ENCODE peak calls at places on chromosomes 11 and 22, in nine cellular contexts. One of them, this sample, is unnamed.

GRCh38 chr11:12544986-12545775 is 129.0 kb upstream of the TEAD1 start:
- DNase-seq in HepG2: no peak
- DNase-seq in cardiac muscle cell: no peak
- DNase-seq in left lung: no peak
- DNase-seq in lower leg skin: no peak
- DNase-seq in fibroblast of mammary gland: peak; percentile 70
- DNase-seq in Peyer's patch: no peak
- DNase-seq in psoas muscle: no peak
- DNase-seq in mammary epithelial cell: peak; percentile 42
- DNase-seq in this sample: no peak

GRCh38 chr11:76793834-76794291 is 10.7 kb downstream of the TSKU start:
- DNase-seq in lower leg skin: no peak
- DNase-seq in HepG2: no peak
- DNase-seq in mammary epithelial cell: no peak
- DNase-seq in Peyer's patch: no peak
- DNase-seq in fibroblast of mammary gland: no peak
- DNase-seq in cardiac muscle cell: no peak
- DNase-seq in left lung: no peak
- DNase-seq in psoas muscle: no peak
- DNase-seq in this sample: no peak

GRCh38 chr11:100753562-100753961 is 66.5 kb downstream of the ARHGAP42 start:
- DNase-seq in psoas muscle: no peak
- DNase-seq in cardiac muscle cell: peak; percentile 31
- DNase-seq in lower leg skin: no peak
- DNase-seq in left lung: no peak
- DNase-seq in mammary epithelial cell: no peak
- DNase-seq in Peyer's patch: no peak
- DNase-seq in fibroblast of mammary gland: no peak
- DNase-seq in HepG2: no peak
- DNase-seq in this sample: no peak

GRCh38 chr11:35619030-35619753 is 932 bp downstream of the FJX1 start:
- DNase-seq in lower leg skin: no peak
- DNase-seq in fibroblast of mammary gland: peak; percentile 37
- DNase-seq in psoas muscle: peak; percentile 53
- DNase-seq in HepG2: no peak
- DNase-seq in Peyer's patch: no peak
- DNase-seq in cardiac muscle cell: no peak
- DNase-seq in left lung: peak; percentile 80
- DNase-seq in mammary epithelial cell: peak; percentile 71
- DNase-seq in this sample: no peak

GRCh38 chr11:70603064-70603755 is 204.9 kb downstream of the CTTN start:
- DNase-seq in fibroblast of mammary gland: no peak
- DNase-seq in left lung: no peak
- DNase-seq in cardiac muscle cell: no peak
- DNase-seq in Peyer's patch: no peak
- DNase-seq in lower leg skin: no peak
- DNase-seq in HepG2: no peak
- DNase-seq in psoas muscle: no peak
- DNase-seq in mammary epithelial cell: peak; percentile 17
- DNase-seq in this sample: no peak

GRCh38 chr11:10674991-10675440 is 18.5 kb downstream of the IRAG1 start:
- DNase-seq in HepG2: no peak
- DNase-seq in lower leg skin: peak; percentile 49
- DNase-seq in Peyer's patch: no peak
- DNase-seq in fibroblast of mammary gland: no peak
- DNase-seq in left lung: no peak
- DNase-seq in mammary epithelial cell: no peak
- DNase-seq in cardiac muscle cell: no peak
- DNase-seq in psoas muscle: peak; percentile 70
- DNase-seq in this sample: no peak

GRCh38 chr11:48341466-48341865 is 16.7 kb downstream of the OR4C3 start:
- DNase-seq in Peyer's patch: no peak
- DNase-seq in fibroblast of mammary gland: no peak
- DNase-seq in left lung: no peak
- DNase-seq in HepG2: no peak
- DNase-seq in cardiac muscle cell: no peak
- DNase-seq in mammary epithelial cell: no peak
- DNase-seq in lower leg skin: no peak
- DNase-seq in psoas muscle: no peak
- DNase-seq in this sample: no peak

GRCh38 chr11:206516-207212 is 535 bp downstream of the BET1L start:
- DNase-seq in HepG2: no peak
- DNase-seq in mammary epithelial cell: peak; percentile 15
- DNase-seq in lower leg skin: peak; percentile 19
- DNase-seq in Peyer's patch: peak; percentile 23
- DNase-seq in left lung: no peak
- DNase-seq in cardiac muscle cell: peak; percentile 37
- DNase-seq in psoas muscle: no peak
- DNase-seq in fibroblast of mammary gland: peak; percentile 16
- DNase-seq in this sample: no peak

GRCh38 chr11:69440876-69441275 is 40.6 kb upstream of the LINC01488 start:
- DNase-seq in left lung: no peak
- DNase-seq in fibroblast of mammary gland: no peak
- DNase-seq in psoas muscle: no peak
- DNase-seq in mammary epithelial cell: no peak
- DNase-seq in Peyer's patch: no peak
- DNase-seq in HepG2: no peak
- DNase-seq in cardiac muscle cell: no peak
- DNase-seq in lower leg skin: no peak
- DNase-seq in this sample: no peak

GRCh38 chr11:69442807-69443137 is 38.7 kb upstream of the LINC01488 start:
- DNase-seq in fibroblast of mammary gland: peak; percentile 48
- DNase-seq in lower leg skin: no peak
- DNase-seq in cardiac muscle cell: no peak
- DNase-seq in left lung: no peak
- DNase-seq in mammary epithelial cell: no peak
- DNase-seq in psoas muscle: no peak
- DNase-seq in Peyer's patch: peak; percentile 17
- DNase-seq in HepG2: peak; percentile 80
- DNase-seq in this sample: no peak

GRCh38 chr11:69443138-69443967 is 38.1 kb upstream of the LINC01488 start:
- DNase-seq in left lung: peak; percentile 94
- DNase-seq in psoas muscle: peak; percentile 91
- DNase-seq in fibroblast of mammary gland: peak; percentile 91
- DNase-seq in mammary epithelial cell: peak; percentile 87
- DNase-seq in cardiac muscle cell: peak; percentile 95
- DNase-seq in Peyer's patch: peak; percentile 78
- DNase-seq in lower leg skin: peak; percentile 85
- DNase-seq in HepG2: no peak
- DNase-seq in this sample: peak; percentile 59

GRCh38 chr11:69443968-69444364 is 37.5 kb upstream of the LINC01488 start:
- DNase-seq in cardiac muscle cell: no peak
- DNase-seq in mammary epithelial cell: no peak
- DNase-seq in HepG2: no peak
- DNase-seq in fibroblast of mammary gland: peak; percentile 62
- DNase-seq in Peyer's patch: no peak
- DNase-seq in psoas muscle: no peak
- DNase-seq in lower leg skin: no peak
- DNase-seq in left lung: no peak
- DNase-seq in this sample: no peak

GRCh38 chr11:69442012-69442806 is 39.3 kb upstream of the LINC01488 start:
- DNase-seq in left lung: no peak
- DNase-seq in HepG2: no peak
- DNase-seq in psoas muscle: no peak
- DNase-seq in lower leg skin: no peak
- DNase-seq in cardiac muscle cell: no peak
- DNase-seq in fibroblast of mammary gland: peak; percentile 10
- DNase-seq in Peyer's patch: no peak
- DNase-seq in mammary epithelial cell: peak; percentile 90
- DNase-seq in this sample: no peak
- TF ChIP-seq CTCF in left lung: no peak
- TF ChIP-seq CTCF in HepG2: no peak
- TF ChIP-seq CTCF in psoas muscle: no peak
- TF ChIP-seq CTCF in lower leg skin: no peak
- TF ChIP-seq CTCF in cardiac muscle cell: no peak
- TF ChIP-seq CTCF in fibroblast of mammary gland: peak; percentile 7
- TF ChIP-seq CTCF in Peyer's patch: no peak
- TF ChIP-seq CTCF in mammary epithelial cell: peak; percentile 24
- TF ChIP-seq CTCF in this sample: no peak

DNA sequence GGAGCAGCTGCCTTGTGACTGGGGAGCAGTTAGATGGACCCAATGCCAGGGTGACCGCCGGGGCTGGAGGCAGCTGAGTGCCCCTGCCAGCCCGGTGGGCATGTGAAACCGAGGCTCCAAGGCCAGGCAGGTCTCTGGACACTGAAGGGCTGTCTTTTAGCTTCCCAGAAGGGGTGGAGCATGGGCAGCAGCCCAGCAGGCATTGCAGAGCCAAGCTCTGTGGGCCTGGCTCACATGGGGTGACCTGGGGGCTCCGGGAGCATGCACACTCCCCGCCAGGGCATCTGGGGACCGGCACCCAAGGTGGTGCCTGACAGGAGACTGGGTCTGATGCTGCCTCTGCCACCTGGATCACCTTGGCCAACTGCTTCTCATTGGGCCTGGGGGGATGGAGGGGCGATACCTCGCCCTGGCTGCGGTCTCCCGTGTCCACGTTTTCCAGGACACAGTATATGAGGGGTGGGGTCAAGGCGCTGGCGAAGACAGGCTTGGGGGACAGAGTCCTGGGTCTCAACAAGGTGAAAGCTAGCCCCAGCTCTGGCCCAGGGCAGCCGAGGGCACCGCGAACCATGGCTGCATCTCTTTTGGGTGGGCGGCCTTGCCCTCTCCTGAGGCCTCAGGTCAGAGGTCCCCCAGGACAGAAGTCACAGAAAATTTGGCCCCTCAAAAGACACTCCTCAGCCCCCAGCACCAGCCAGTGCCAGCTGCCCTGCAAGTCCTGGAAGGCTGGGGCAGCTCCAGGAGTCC is 3.5 kb downstream of the INS start:
- DNase-seq in fibroblast of mammary gland: no peak
- DNase-seq in Peyer's patch: no peak
- DNase-seq in left lung: no peak
- DNase-seq in lower leg skin: no peak
- DNase-seq in psoas muscle: no peak
- DNase-seq in cardiac muscle cell: no peak
- DNase-seq in mammary epithelial cell: no peak
- DNase-seq in HepG2: no peak
- DNase-seq in this sample: no peak
- H3K4me3 ChIP-seq in fibroblast of mammary gland: no peak overlapping the region
- H3K4me3 ChIP-seq in Peyer's patch: no peak overlapping the region
- H3K4me3 ChIP-seq in left lung: no peak overlapping the region
- H3K4me3 ChIP-seq in lower leg skin: no peak overlapping the region
- H3K4me3 ChIP-seq in psoas muscle: no peak overlapping the region
- H3K4me3 ChIP-seq in cardiac muscle cell: no peak overlapping the region
- H3K4me3 ChIP-seq in mammary epithelial cell: no peak overlapping the region
- H3K4me3 ChIP-seq in HepG2: no peak overlapping the region
- H3K4me3 ChIP-seq in this sample: no peak overlapping the region

GRCh38 chr11:44825058-44825795 is 98.5 kb downstream of the TSPAN18 start:
- DNase-seq in cardiac muscle cell: no peak
- DNase-seq in lower leg skin: no peak
- DNase-seq in Peyer's patch: no peak
- DNase-seq in left lung: peak; percentile 59
- DNase-seq in psoas muscle: no peak
- DNase-seq in mammary epithelial cell: no peak
- DNase-seq in HepG2: no peak
- DNase-seq in fibroblast of mammary gland: no peak
- DNase-seq in this sample: no peak

GRCh38 chr11:44826922-44827643 is 100.3 kb downstream of the TSPAN18 start:
- DNase-seq in left lung: peak; percentile 47
- DNase-seq in cardiac muscle cell: no peak
- DNase-seq in lower leg skin: no peak
- DNase-seq in psoas muscle: no peak
- DNase-seq in fibroblast of mammary gland: no peak
- DNase-seq in HepG2: no peak
- DNase-seq in Peyer's patch: no peak
- DNase-seq in mammary epithelial cell: no peak
- DNase-seq in this sample: no peak

GRCh38 chr11:44823920-44824704 is 97.3 kb downstream of the TSPAN18 start:
- DNase-seq in HepG2: peak; percentile 52
- DNase-seq in psoas muscle: no peak
- DNase-seq in left lung: peak; percentile 37
- DNase-seq in mammary epithelial cell: no peak
- DNase-seq in cardiac muscle cell: peak; percentile 51
- DNase-seq in lower leg skin: no peak
- DNase-seq in Peyer's patch: no peak
- DNase-seq in fibroblast of mammary gland: no peak
- DNase-seq in this sample: no peak

GRCh38 chr11:44822369-44822768 is 95.6 kb downstream of the TSPAN18 start:
- DNase-seq in fibroblast of mammary gland: no peak
- DNase-seq in left lung: no peak
- DNase-seq in HepG2: no peak
- DNase-seq in lower leg skin: no peak
- DNase-seq in cardiac muscle cell: no peak
- DNase-seq in mammary epithelial cell: no peak
- DNase-seq in psoas muscle: no peak
- DNase-seq in Peyer's patch: no peak
- DNase-seq in this sample: no peak

DNA sequence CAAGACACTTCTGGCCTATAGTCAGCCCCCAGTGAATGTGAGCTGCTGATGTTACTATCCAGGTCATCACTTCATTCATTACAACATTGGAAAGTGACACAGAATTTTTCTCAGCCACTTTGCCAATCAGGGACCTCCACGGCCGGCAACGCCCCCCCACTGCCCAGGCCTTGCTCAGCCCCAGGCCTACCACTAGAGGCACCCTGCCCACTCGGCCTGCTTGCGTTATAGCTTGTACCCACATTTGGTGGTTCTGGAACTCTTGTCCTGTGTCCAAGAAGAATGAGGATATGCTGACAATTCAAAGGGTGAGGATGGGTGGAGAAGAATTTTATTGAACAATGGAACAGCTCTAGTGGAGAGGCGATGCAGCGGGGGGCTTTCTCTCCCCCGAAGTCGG is 96.2 kb downstream of the TSPAN18 start:
- DNase-seq in lower leg skin: no peak
- DNase-seq in mammary epithelial cell: no peak
- DNase-seq in HepG2: no peak
- DNase-seq in fibroblast of mammary gland: peak; percentile 4
- DNase-seq in left lung: peak; percentile 48
- DNase-seq in psoas muscle: no peak
- DNase-seq in cardiac muscle cell: no peak
- DNase-seq in Peyer's patch: no peak
- DNase-seq in this sample: no peak
- TF ChIP-seq CTCF in lower leg skin: no peak
- TF ChIP-seq CTCF in mammary epithelial cell: peak; percentile 31
- TF ChIP-seq CTCF in HepG2: peak; percentile 16
- TF ChIP-seq CTCF in fibroblast of mammary gland: peak; percentile 29
- TF ChIP-seq CTCF in left lung: no peak
- TF ChIP-seq CTCF in psoas muscle: no peak
- TF ChIP-seq CTCF in cardiac muscle cell: peak; percentile 33
- TF ChIP-seq CTCF in Peyer's patch: no peak
- TF ChIP-seq CTCF in this sample: peak; percentile 31

DNA sequence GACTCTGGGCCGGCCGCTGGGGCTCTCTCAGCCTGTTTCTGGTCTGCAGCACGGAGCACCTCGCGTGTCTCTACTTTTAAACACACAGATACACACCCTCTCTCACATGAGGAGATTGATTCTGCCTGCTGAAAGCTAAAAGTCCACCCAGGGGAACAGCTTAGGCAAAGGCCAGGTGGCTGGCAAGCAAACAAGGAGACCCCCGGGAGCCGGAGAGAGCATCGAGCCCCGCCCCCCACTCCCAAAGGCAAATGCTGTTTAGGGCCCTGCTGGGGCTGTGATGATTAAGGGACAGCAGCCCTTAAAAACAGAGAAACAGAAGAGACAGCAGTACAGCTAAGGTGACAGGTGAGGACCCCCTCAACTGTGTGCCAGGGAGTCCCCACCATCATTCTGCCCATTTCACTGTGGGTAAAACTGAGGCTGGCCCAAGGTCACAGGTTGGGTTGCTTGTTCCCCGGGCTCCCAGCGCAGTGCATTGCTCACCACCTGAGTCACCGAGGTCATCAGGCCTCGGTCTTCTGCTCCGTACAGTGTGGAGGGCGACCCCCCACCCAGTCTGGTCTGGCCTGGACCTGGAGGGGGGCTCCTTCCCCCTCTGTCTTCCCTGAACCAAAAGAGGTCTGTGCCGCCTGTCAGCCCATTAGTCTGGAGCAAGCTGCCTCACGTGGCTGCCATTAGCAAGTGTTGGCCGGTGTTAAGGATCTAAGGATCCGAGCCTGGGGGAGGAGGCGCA is 6.9 kb downstream of the CABP7 start:
- DNase-seq in lower leg skin: no peak
- DNase-seq in cardiac muscle cell: no peak
- DNase-seq in HepG2: no peak
- DNase-seq in psoas muscle: no peak
- DNase-seq in left lung: no peak
- DNase-seq in Peyer's patch: no peak
- DNase-seq in fibroblast of mammary gland: peak; percentile 29
- DNase-seq in mammary epithelial cell: no peak
- DNase-seq in this sample: no peak
- H3K4me3 ChIP-seq in lower leg skin: no peak overlapping the region
- H3K4me3 ChIP-seq in cardiac muscle cell: no peak overlapping the region
- H3K4me3 ChIP-seq in HepG2: no peak overlapping the region
- H3K4me3 ChIP-seq in psoas muscle: no peak overlapping the region
- H3K4me3 ChIP-seq in left lung: no peak overlapping the region
- H3K4me3 ChIP-seq in Peyer's patch: no peak overlapping the region
- H3K4me3 ChIP-seq in fibroblast of mammary gland: no peak overlapping the region
- H3K4me3 ChIP-seq in mammary epithelial cell: no peak overlapping the region
- H3K4me3 ChIP-seq in this sample: no peak overlapping the region